ENCODE peak calls at places on chromosome 17, in five cellular contexts. S, M, H, T and A are unnamed samples.

GRCh38 chr17:69608808-69609494 is 194.5 kb downstream of the MAP2K6 start:
- DNase-seq in S (no peak), M (peak; percentile 21), H (peak; percentile 26), T (no peak), A (no peak)

GRCh38 chr17:77281024-77281903 is 140.5 kb downstream of the SEC14L1 start:
- DNase-seq in S (peak; percentile 87), M (no peak), H (peak; percentile 38), T (no peak), A (peak; percentile 88)

GRCh38 chr17:62778990-62779681 is 29.0 kb downstream of the MARCHF10 start:
- DNase-seq in S (no peak), M (no peak), H (no peak), T (peak; percentile 88), A (peak; percentile 90)

GRCh38 chr17:3695723-3696411 is at the start of gene P2RX5:
- DNase-seq in S (peak; percentile 87), M (no peak), H (no peak), T (no peak), A (no peak)

GRCh38 chr17:37293770-37294169 is 82.0 kb upstream of the C17orf78 start:
- DNase-seq in S (no peak), M (no peak), H (no peak), T (no peak), A (no peak)

GRCh38 chr17:36945959-36946725 is 2.6 kb upstream of the AATF start:
- DNase-seq in S (no peak), M (no peak), H (no peak), T (no peak), A (no peak)

GRCh38 chr17:19242323-19242722 is 5.2 kb downstream of the EPN2 start:
- DNase-seq in S (no peak), M (no peak), H (no peak), T (peak; percentile 16), A (no peak)

GRCh38 chr17:1031711-1032110 is 34.8 kb downstream of the TIMM22 start:
- DNase-seq in S (no peak), M (no peak), H (peak; percentile 83), T (no peak), A (peak; percentile 90)

GRCh38 chr17:75110307-75110937 is 653 bp downstream of the ARMC7 start:
- DNase-seq in S (peak; percentile 43), M (no peak), H (no peak), T (no peak), A (peak; percentile 82)

GRCh38 chr17:81057079-81057730 is 22.3 kb downstream of the BAIAP2 start:
- DNase-seq in S (no peak), M (peak; percentile 55), H (peak; percentile 55), T (no peak), A (no peak)

GRCh38 chr17:14196337-14196997 is 40.2 kb downstream of the CDRT15 start:
- DNase-seq in S (peak; percentile 68), M (no peak), H (no peak), T (no peak), A (no peak)

GRCh38 chr17:49747632-49748031 is 16.3 kb downstream of the FAM117A start:
- DNase-seq in S (no peak), M (no peak), H (no peak), T (no peak), A (no peak)

GRCh38 chr17:1485748-1486376 is 6.6 kb downstream of the MYO1C start:
- DNase-seq in S (peak; percentile 57), M (peak; percentile 69), H (peak; percentile 85), T (no peak), A (peak; percentile 89)

GRCh38 chr17:5019475-5019956 is 15.7 kb downstream of the SLC52A1 start:
- DNase-seq in S (peak; percentile 76), M (no peak), H (no peak), T (no peak), A (no peak)

GRCh38 chr17:75897076-75898019 is 597 bp upstream of the TRIM65 start:
- DNase-seq in S (no peak), M (peak; percentile 48), H (peak; percentile 50), T (no peak), A (peak; percentile 74)

GRCh38 chr17:75288359-75288758 is 874 bp downstream of the SLC25A19 start:
- DNase-seq in S (no peak), M (no peak), H (no peak), T (no peak), A (no peak)

GRCh38 chr17:48612854-48613691 is 2.0 kb downstream of the HOXB8 start:
- DNase-seq in S (peak; percentile 57), M (no peak), H (no peak), T (no peak), A (peak; percentile 78)

GRCh38 chr17:31819578-31819977 is 39.5 kb downstream of the COPRS start:
- DNase-seq in S (no peak), M (no peak), H (no peak), T (no peak), A (no peak)

GRCh38 chr17:77167472-77168306 is 26.9 kb downstream of the SEC14L1 start:
- DNase-seq in S (peak; percentile 51), M (no peak), H (no peak), T (peak; percentile 10), A (no peak)

GRCh38 chr17:50187403-50187735 is 14.1 kb downstream of the COL1A1 start:
- DNase-seq in S (no peak), M (no peak), H (no peak), T (no peak), A (no peak)

GRCh38 chr17:42248351-42249179 is 27.6 kb downstream of the STAT5B start:
- DNase-seq in S (peak; percentile 86), M (peak; percentile 91), H (peak; percentile 83), T (no peak), A (peak; percentile 82)

GRCh38 chr17:29590261-29590978 is 972 bp upstream of the GIT1 start:
- DNase-seq in S (peak; percentile 50), M (no peak), H (peak; percentile 24), T (peak; percentile 13), A (no peak)

GRCh38 chr17:2239882-2240430 is 63.6 kb downstream of the SMG6 start:
- DNase-seq in S (peak; percentile 74), M (peak; percentile 79), H (peak; percentile 31), T (no peak), A (no peak)

GRCh38 chr17:12865769-12866168 is 76.5 kb downstream of the ARHGAP44 start:
- DNase-seq in S (no peak), M (no peak), H (no peak), T (no peak), A (no peak)

GRCh38 chr17:33434841-33435240 is 141.7 kb upstream of the ASIC2 start:
- DNase-seq in S (no peak), M (no peak), H (no peak), T (no peak), A (no peak)

GRCh38 chr17:28551421-28552186 is 820 bp downstream of the UNC119 start:
- DNase-seq in S (no peak), M (no peak), H (no peak), T (no peak), A (peak; percentile 71)
- H3K4me3 ChIP-seq in S (peak overlapping the region; percentile 73), M (peak overlapping the region; percentile 79), H (peak overlapping the region; percentile 84), T (peak overlapping the region; percentile 67), A (peak overlapping the region; percentile 13)

GRCh38 chr17:78377858-78378224 is 608 bp upstream of the PGS1 start:
- DNase-seq in S (no peak), M (no peak), H (no peak), T (no peak), A (no peak)

GRCh38 chr17:78374631-78375274 is 3.7 kb upstream of the PGS1 start:
- DNase-seq in S (no peak), M (no peak), H (no peak), T (no peak), A (no peak)

GRCh38 chr17:78374189-78374588 is 4.3 kb upstream of the PGS1 start:
- DNase-seq in S (no peak), M (no peak), H (no peak), T (no peak), A (no peak)

GRCh38 chr17:78375401-78376079 is 2.9 kb upstream of the PGS1 start:
- DNase-seq in S (no peak), M (peak; percentile 60), H (no peak), T (no peak), A (no peak)

DNA sequence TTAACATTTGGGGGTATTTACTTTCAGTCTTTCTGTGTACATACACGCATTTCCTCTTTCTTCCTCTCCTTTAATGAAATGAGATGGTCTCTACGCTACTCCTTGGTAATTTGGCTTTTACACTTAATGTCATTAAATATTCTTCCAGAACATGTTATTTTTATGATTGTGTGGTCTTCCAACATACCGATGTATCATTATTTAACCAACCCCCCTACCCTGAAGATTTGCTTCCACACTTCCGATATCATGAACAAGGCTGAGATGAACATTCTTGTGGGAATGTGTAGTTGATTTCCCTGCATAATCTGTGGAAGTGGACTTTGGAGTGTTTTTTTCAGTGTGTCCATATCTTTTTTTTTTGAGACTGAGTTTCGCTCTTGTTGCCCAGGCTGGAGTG is 2.3 kb upstream of the PGS1 start:
- DNase-seq in S (no peak), M (no peak), H (no peak), T (no peak), A (no peak)
- H3K4me1 ChIP-seq in S (peaks cover 24% of the 10 kb centered on the region), M (peaks cover 25% of the 10 kb centered on the region), H (peaks cover 11% of the 10 kb centered on the region), T (peaks cover 31% of the 10 kb centered on the region), A (peaks cover 6% of the 10 kb centered on the region)

GRCh38 chr17:27985306-27985705 is 57.2 kb upstream of the NLK start:
- DNase-seq in S (no peak), M (no peak), H (peak; percentile 30), T (no peak), A (no peak)

GRCh38 chr17:27983853-27984252 is 58.6 kb upstream of the NLK start:
- DNase-seq in S (no peak), M (no peak), H (no peak), T (no peak), A (no peak)

GRCh38 chr17:27985736-27986394 is 56.6 kb upstream of the NLK start:
- DNase-seq in S (no peak), M (no peak), H (no peak), T (no peak), A (no peak)

GRCh38 chr17:27984816-27985215 is 57.7 kb upstream of the NLK start:
- DNase-seq in S (no peak), M (no peak), H (no peak), T (no peak), A (peak; percentile 81)

DNA sequence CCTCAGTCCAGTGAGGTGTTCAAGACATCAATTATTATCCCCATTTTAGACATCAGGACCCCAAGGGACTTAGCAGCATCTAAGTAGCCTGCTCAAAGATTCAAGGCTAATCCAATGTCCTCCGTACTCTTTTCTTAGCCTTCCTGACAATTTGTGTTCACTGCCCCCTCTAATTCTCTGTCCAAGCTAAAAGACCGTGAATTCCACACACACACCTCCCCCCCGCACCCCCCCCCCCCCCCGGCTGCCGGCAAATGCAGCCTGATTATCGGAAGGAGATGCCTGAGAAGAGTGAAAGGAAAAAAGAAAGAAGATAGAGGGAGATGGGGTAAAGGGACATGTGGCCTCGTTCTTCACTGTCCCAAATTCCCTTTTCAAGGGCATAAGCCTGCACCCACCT is 58.1 kb upstream of the NLK start:
- DNase-seq in S (no peak), M (no peak), H (no peak), T (no peak), A (no peak)
- H3K4me3 ChIP-seq in S (no peak overlapping the region), M (no peak overlapping the region), H (no peak overlapping the region), T (no peak overlapping the region), A (no peak overlapping the region)

GRCh38 chr17:65457183-65457582 is 104.3 kb downstream of the AXIN2 start:
- DNase-seq in S (no peak), M (no peak), H (no peak), T (no peak), A (no peak)

GRCh38 chr17:65456368-65457151 is 104.9 kb downstream of the AXIN2 start:
- DNase-seq in S (no peak), M (no peak), H (no peak), T (no peak), A (no peak)

GRCh38 chr17:65463242-65463641 is 98.2 kb downstream of the AXIN2 start:
- DNase-seq in S (no peak), M (peak; percentile 81), H (peak; percentile 59), T (no peak), A (peak; percentile 78)

GRCh38 chr17:65457635-65458257 is 103.7 kb downstream of the AXIN2 start:
- DNase-seq in S (no peak), M (no peak), H (no peak), T (no peak), A (no peak)

GRCh38 chr17:65459667-65460415 is 101.6 kb downstream of the AXIN2 start:
- DNase-seq in S (no peak), M (no peak), H (no peak), T (no peak), A (no peak)
- H3K4me1 ChIP-seq in S (no peaks in the 10 kb centered on the region), M (no peaks in the 10 kb centered on the region), H (no peaks in the 10 kb centered on the region), T (no peaks in the 10 kb centered on the region), A (no peaks in the 10 kb centered on the region)